ENCODE peak calls at places on chromosomes 3 and 15, in five cellular contexts. K is NCI-H1105 treated with DMSO at 0.1 percent for 48 hours; Z is activated CD8-positive, alpha-beta memory T cell treated with anti-CD3 and anti-CD28 coated beads, Interleukin-2, amount 10 ng/mL, durations not matched to agents 7 days and 5 days; G is fibroblast of lung; I is NCI-H1092. P is an unnamed sample.

GRCh38 chr15:42101861-42102260 is 7.5 kb upstream of the PLA2G4D start:
- DNase-seq in I (no peak), K (no peak), G (peak; percentile 43), Z (no peak), P (no peak)

GRCh38 chr3:61903931-61904657 is 342.7 kb downstream of the PTPRG start:
- DNase-seq in K (peak; percentile 1), I (no peak), G (peak; percentile 43), Z (no peak), P (no peak)

GRCh38 chr3:58306662-58307286 is 454 bp downstream of the HTD2 start:
- DNase-seq in Z (peak; percentile 55), G (peak; percentile 41), K (peak; percentile 13), I (no peak), P (no peak)

GRCh38 chr15:50135123-50135541 is 16.1 kb upstream of the ATP8B4 start:
- DNase-seq in G (peak; percentile 66), K (no peak), I (no peak), Z (peak; percentile 88), P (no peak)

GRCh38 chr3:33184863-33185262 is 33.7 kb downstream of the SUSD5 start:
- DNase-seq in I (no peak), Z (no peak), K (no peak), G (no peak), P (no peak)

GRCh38 chr3:195147649-195148121 is 123.3 kb downstream of the XXYLT1 start:
- DNase-seq in G (no peak), K (no peak), I (no peak), Z (peak; percentile 74), P (no peak)

GRCh38 chr15:81887913-81888312 is 157.9 kb downstream of the MEX3B start:
- DNase-seq in Z (no peak), K (no peak), G (peak; percentile 84), I (no peak), P (peak; percentile 85)

GRCh38 chr3:141526709-141527108 is 39.9 kb downstream of the RASA2 start:
- DNase-seq in G (no peak), K (no peak), I (no peak), Z (no peak), P (no peak)

GRCh38 chr15:98755781-98756180 is 107.4 kb downstream of the IGF1R start:
- DNase-seq in G (no peak), K (no peak), I (no peak), Z (no peak), P (no peak)

GRCh38 chr3:49718419-49719213 is 868 bp downstream of the AMIGO3 start:
- DNase-seq in K (peak; percentile 43), Z (no peak), I (no peak), G (peak; percentile 16), P (no peak)

GRCh38 chr15:89802231-89802928 is 12.3 kb downstream of the ANPEP start:
- DNase-seq in G (no peak), K (no peak), I (no peak), Z (no peak), P (no peak)

GRCh38 chr3:148372476-148372875 is 325.2 kb upstream of the AGTR1 start:
- DNase-seq in G (peak; percentile 13), K (no peak), Z (no peak), I (no peak), P (no peak)

GRCh38 chr3:19946291-19946831 is 536 bp upstream of the RAB5A start:
- DNase-seq in G (no peak), K (peak; percentile 28), I (no peak), Z (no peak), P (no peak)

GRCh38 chr3:9715764-9716437 is 12.3 kb downstream of the CPNE9 start:
- DNase-seq in K (no peak), Z (peak; percentile 62), G (peak; percentile 87), I (peak; percentile 13), P (peak; percentile 94)

GRCh38 chr3:27677554-27677953 is 44.6 kb downstream of the EOMES start:
- DNase-seq in Z (no peak), I (no peak), G (peak; percentile 95), K (no peak), P (no peak)

GRCh38 chr15:84620626-84621025 is 19.8 kb downstream of the ZSCAN2 start:
- DNase-seq in K (no peak), Z (no peak), I (no peak), G (no peak), P (no peak)

GRCh38 chr3:32109256-32109655 is 2.8 kb downstream of the GPD1L start:
- DNase-seq in I (peak; percentile 86), Z (no peak), K (peak; percentile 91), G (peak; percentile 82), P (peak; percentile 97)

GRCh38 chr3:26369133-26369532 is 253.4 kb upstream of the LRRC3B start:
- DNase-seq in I (no peak), K (no peak), Z (no peak), G (no peak), P (no peak)

GRCh38 chr15:58684751-58685150 is 64.8 kb downstream of the ADAM10 start:
- DNase-seq in K (no peak), I (no peak), G (peak; percentile 75), Z (no peak), P (no peak)

GRCh38 chr3:66423791-66424190 is 77.0 kb downstream of the LRIG1 start:
- DNase-seq in I (no peak), Z (no peak), G (peak; percentile 87), K (no peak), P (no peak)

GRCh38 chr3:39208463-39209055 is 16.2 kb upstream of the XIRP1 start:
- DNase-seq in G (peak; percentile 43), K (no peak), Z (no peak), I (no peak), P (peak; percentile 91)

GRCh38 chr3:119427669-119428068 is 35.7 kb downstream of the TMEM39A start:
- DNase-seq in Z (no peak), I (no peak), G (no peak), K (no peak), P (no peak)

GRCh38 chr15:99328673-99329072 is 77.4 kb downstream of the LRRC28 start:
- DNase-seq in Z (no peak), I (no peak), K (no peak), G (no peak), P (no peak)

GRCh38 chr3:142916611-142917010 is 27.7 kb upstream of the PCOLCE2 start:
- DNase-seq in Z (no peak), K (no peak), I (no peak), G (no peak), P (no peak)

GRCh38 chr3:149487598-149488197 is 13.2 kb downstream of the TM4SF4 start:
- DNase-seq in I (no peak), G (no peak), K (no peak), Z (peak; percentile 55), P (no peak)

GRCh38 chr3:132135628-132136333 is 101.0 kb upstream of the CPNE4 start:
- DNase-seq in I (no peak), K (no peak), Z (no peak), G (peak; percentile 99), P (no peak)

GRCh38 chr15:100170673-100171210 is 171.0 kb downstream of the ADAMTS17 start:
- DNase-seq in K (no peak), G (no peak), I (no peak), Z (no peak), P (no peak)